ENCODE peak calls at places on chromosomes 16 and 17, in five cellular contexts. One of them, this sample, is unnamed.

GRCh38 chr16:22022151-22022550 is 14.2 kb downstream of the MOSMO start:
- DNase-seq in CD8-positive, alpha-beta T cell: no peak
- DNase-seq in neural crest cell: no peak
- DNase-seq in NB4: no peak
- DNase-seq in omental fat pad: no peak
- DNase-seq in this sample: no peak

GRCh38 chr17:28747046-28747691 is 3.4 kb downstream of the TRAF4 start:
- DNase-seq in CD8-positive, alpha-beta T cell: no peak
- DNase-seq in neural crest cell: no peak
- DNase-seq in NB4: no peak
- DNase-seq in omental fat pad: no peak
- DNase-seq in this sample: no peak

GRCh38 chr16:10122546-10122945 is 59.7 kb downstream of the GRIN2A start:
- DNase-seq in CD8-positive, alpha-beta T cell: no peak
- DNase-seq in neural crest cell: peak; percentile 6
- DNase-seq in NB4: peak; percentile 18
- DNase-seq in omental fat pad: no peak
- DNase-seq in this sample: no peak

GRCh38 chr17:9676742-9677387 is 31.5 kb downstream of the USP43 start:
- DNase-seq in CD8-positive, alpha-beta T cell: no peak
- DNase-seq in neural crest cell: no peak
- DNase-seq in NB4: no peak
- DNase-seq in omental fat pad: no peak
- DNase-seq in this sample: no peak

GRCh38 chr16:84175351-84176081 is 11.3 kb downstream of the TAF1C start:
- DNase-seq in CD8-positive, alpha-beta T cell: peak; percentile 61
- DNase-seq in neural crest cell: peak; percentile 70
- DNase-seq in NB4: peak; percentile 77
- DNase-seq in omental fat pad: peak; percentile 44
- DNase-seq in this sample: no peak

GRCh38 chr17:82317394-82318168 is at the start of gene CD7:
- DNase-seq in CD8-positive, alpha-beta T cell: peak; percentile 87
- DNase-seq in neural crest cell: no peak
- DNase-seq in NB4: no peak
- DNase-seq in omental fat pad: no peak
- DNase-seq in this sample: no peak

GRCh38 chr17:77312786-77313599 is 172.2 kb downstream of the SEC14L1 start:
- DNase-seq in CD8-positive, alpha-beta T cell: no peak
- DNase-seq in neural crest cell: no peak
- DNase-seq in NB4: no peak
- DNase-seq in omental fat pad: no peak
- DNase-seq in this sample: no peak

GRCh38 chr16:22641030-22641671 is 130.5 kb downstream of the NPIPB5 start:
- DNase-seq in CD8-positive, alpha-beta T cell: no peak
- DNase-seq in neural crest cell: no peak
- DNase-seq in NB4: peak; percentile 56
- DNase-seq in omental fat pad: no peak
- DNase-seq in this sample: no peak

GRCh38 chr17:7215652-7216139 is 3.9 kb downstream of the DLG4 start:
- DNase-seq in CD8-positive, alpha-beta T cell: peak; percentile 32
- DNase-seq in neural crest cell: no peak
- DNase-seq in NB4: peak; percentile 65
- DNase-seq in omental fat pad: no peak
- DNase-seq in this sample: no peak

GRCh38 chr16:68737046-68737729 is at the start of gene CDH1:
- DNase-seq in CD8-positive, alpha-beta T cell: peak; percentile 35
- DNase-seq in neural crest cell: no peak
- DNase-seq in NB4: no peak
- DNase-seq in omental fat pad: no peak
- DNase-seq in this sample: peak; percentile 86

GRCh38 chr17:65265276-65265675 is 128.1 kb downstream of the RGS9 start:
- DNase-seq in CD8-positive, alpha-beta T cell: no peak
- DNase-seq in neural crest cell: no peak
- DNase-seq in NB4: no peak
- DNase-seq in omental fat pad: no peak
- DNase-seq in this sample: no peak

GRCh38 chr16:47377156-47377555 is 83.7 kb downstream of the ITFG1 start:
- DNase-seq in CD8-positive, alpha-beta T cell: no peak
- DNase-seq in neural crest cell: no peak
- DNase-seq in NB4: no peak
- DNase-seq in omental fat pad: no peak
- DNase-seq in this sample: no peak

GRCh38 chr17:82324566-82325285 is 7.3 kb upstream of the CD7 start:
- DNase-seq in CD8-positive, alpha-beta T cell: no peak
- DNase-seq in neural crest cell: no peak
- DNase-seq in NB4: no peak
- DNase-seq in omental fat pad: no peak
- DNase-seq in this sample: no peak

GRCh38 chr16:74695450-74696422 is 4.9 kb downstream of the MLKL start:
- DNase-seq in CD8-positive, alpha-beta T cell: peak; percentile 67
- DNase-seq in neural crest cell: peak; percentile 59
- DNase-seq in NB4: peak; percentile 82
- DNase-seq in omental fat pad: peak; percentile 82
- DNase-seq in this sample: no peak

GRCh38 chr17:43908111-43908721 is 880 bp upstream of the MPP2 start:
- DNase-seq in CD8-positive, alpha-beta T cell: peak; percentile 61
- DNase-seq in neural crest cell: peak; percentile 59
- DNase-seq in NB4: peak; percentile 68
- DNase-seq in omental fat pad: peak; percentile 49
- DNase-seq in this sample: no peak

GRCh38 chr17:69637399-69638165 is 223.1 kb downstream of the MAP2K6 start:
- DNase-seq in CD8-positive, alpha-beta T cell: no peak
- DNase-seq in neural crest cell: no peak
- DNase-seq in NB4: no peak
- DNase-seq in omental fat pad: no peak
- DNase-seq in this sample: no peak

GRCh38 chr17:14986127-14986526 is 279.0 kb downstream of the PMP22 start:
- DNase-seq in CD8-positive, alpha-beta T cell: no peak
- DNase-seq in neural crest cell: no peak
- DNase-seq in NB4: no peak
- DNase-seq in omental fat pad: no peak
- DNase-seq in this sample: no peak

GRCh38 chr17:81733507-81734404 is 21.7 kb downstream of the SLC25A10 start:
- DNase-seq in CD8-positive, alpha-beta T cell: no peak
- DNase-seq in neural crest cell: peak; percentile 83
- DNase-seq in NB4: peak; percentile 80
- DNase-seq in omental fat pad: peak; percentile 49
- DNase-seq in this sample: peak; percentile 85

DNA sequence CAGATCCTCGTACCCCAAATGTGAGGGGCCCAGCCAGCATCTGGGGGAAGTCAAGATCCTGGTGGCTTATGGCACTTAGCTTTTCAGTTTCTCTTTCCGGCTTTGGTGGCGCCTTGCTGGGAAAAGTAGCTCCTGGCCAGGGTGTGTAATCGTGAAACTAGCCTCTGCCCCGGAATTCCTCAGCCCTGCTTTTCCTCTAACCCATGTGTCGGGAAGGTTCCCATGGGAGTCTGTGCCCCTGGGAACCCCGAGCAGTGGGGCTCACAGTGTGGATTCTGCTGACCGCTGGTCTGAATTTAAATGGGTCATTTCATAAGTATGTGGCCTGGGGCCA is 3.3 kb upstream of the SOCS1 start:
- DNase-seq in CD8-positive, alpha-beta T cell: no peak
- DNase-seq in neural crest cell: no peak
- DNase-seq in NB4: no peak
- DNase-seq in omental fat pad: no peak
- DNase-seq in this sample: no peak
- TF ChIP-seq CTCF in CD8-positive, alpha-beta T cell: no peak
- TF ChIP-seq CTCF in neural crest cell: no peak
- TF ChIP-seq CTCF in NB4: no peak
- TF ChIP-seq CTCF in omental fat pad: no peak
- TF ChIP-seq CTCF in this sample: no peak

GRCh38 chr17:58205936-58206335 is 13.1 kb downstream of the MKS1 start:
- DNase-seq in CD8-positive, alpha-beta T cell: no peak
- DNase-seq in neural crest cell: no peak
- DNase-seq in NB4: no peak
- DNase-seq in omental fat pad: no peak
- DNase-seq in this sample: no peak

GRCh38 chr17:58208344-58208743 is 10.7 kb downstream of the MKS1 start:
- DNase-seq in CD8-positive, alpha-beta T cell: no peak
- DNase-seq in neural crest cell: no peak
- DNase-seq in NB4: no peak
- DNase-seq in omental fat pad: no peak
- DNase-seq in this sample: no peak

GRCh38 chr17:58215685-58216084 is 3.4 kb downstream of the MKS1 start:
- DNase-seq in CD8-positive, alpha-beta T cell: no peak
- DNase-seq in neural crest cell: no peak
- DNase-seq in NB4: no peak
- DNase-seq in omental fat pad: no peak
- DNase-seq in this sample: no peak

GRCh38 chr17:58207451-58207850 is 11.6 kb downstream of the MKS1 start:
- DNase-seq in CD8-positive, alpha-beta T cell: no peak
- DNase-seq in neural crest cell: no peak
- DNase-seq in NB4: no peak
- DNase-seq in omental fat pad: no peak
- DNase-seq in this sample: no peak

DNA sequence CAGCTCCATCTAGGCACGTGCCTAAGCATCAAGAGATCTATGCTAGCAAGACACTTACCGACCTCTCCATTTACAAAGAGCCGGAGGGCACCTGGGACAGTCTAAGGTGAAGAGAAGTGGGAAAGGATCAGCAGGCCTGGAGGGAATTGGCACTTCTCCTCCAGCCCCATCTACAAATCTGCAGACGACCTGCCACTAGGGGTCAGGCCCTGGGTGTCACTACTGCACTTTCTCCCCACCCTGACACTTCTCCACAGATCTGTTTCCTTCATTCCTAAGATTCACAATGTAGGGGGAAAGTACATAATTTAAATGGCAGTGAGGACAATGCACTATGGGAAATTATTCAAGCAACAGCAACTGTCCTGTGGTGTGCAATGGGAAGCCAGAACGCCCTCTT is 8.1 kb downstream of the MKS1 start:
- DNase-seq in CD8-positive, alpha-beta T cell: no peak
- DNase-seq in neural crest cell: no peak
- DNase-seq in NB4: peak; percentile 39
- DNase-seq in omental fat pad: no peak
- DNase-seq in this sample: no peak
- TF ChIP-seq CTCF in CD8-positive, alpha-beta T cell: no peak
- TF ChIP-seq CTCF in neural crest cell: no peak
- TF ChIP-seq CTCF in NB4: peak; percentile 42
- TF ChIP-seq CTCF in omental fat pad: no peak
- TF ChIP-seq CTCF in this sample: no peak

GRCh38 chr17:45824901-45825492 is 19.7 kb upstream of the SPPL2C start:
- DNase-seq in CD8-positive, alpha-beta T cell: no peak
- DNase-seq in neural crest cell: no peak
- DNase-seq in NB4: no peak
- DNase-seq in omental fat pad: no peak
- DNase-seq in this sample: no peak

GRCh38 chr17:45826919-45827628 is 17.6 kb upstream of the SPPL2C start:
- DNase-seq in CD8-positive, alpha-beta T cell: no peak
- DNase-seq in neural crest cell: no peak
- DNase-seq in NB4: no peak
- DNase-seq in omental fat pad: no peak
- DNase-seq in this sample: no peak

GRCh38 chr17:45825792-45826191 is 18.9 kb upstream of the SPPL2C start:
- DNase-seq in CD8-positive, alpha-beta T cell: no peak
- DNase-seq in neural crest cell: no peak
- DNase-seq in NB4: no peak
- DNase-seq in omental fat pad: no peak
- DNase-seq in this sample: no peak

GRCh38 chr17:45824475-45824874 is 20.2 kb upstream of the SPPL2C start:
- DNase-seq in CD8-positive, alpha-beta T cell: no peak
- DNase-seq in neural crest cell: no peak
- DNase-seq in NB4: no peak
- DNase-seq in omental fat pad: no peak
- DNase-seq in this sample: no peak

GRCh38 chr17:45828171-45829133 is 16.2 kb upstream of the SPPL2C start:
- DNase-seq in CD8-positive, alpha-beta T cell: no peak
- DNase-seq in neural crest cell: no peak
- DNase-seq in NB4: peak; percentile 31
- DNase-seq in omental fat pad: no peak
- DNase-seq in this sample: no peak
- TF ChIP-seq CTCF in CD8-positive, alpha-beta T cell: no peak
- TF ChIP-seq CTCF in neural crest cell: no peak
- TF ChIP-seq CTCF in NB4: no peak
- TF ChIP-seq CTCF in omental fat pad: no peak
- TF ChIP-seq CTCF in this sample: no peak

GRCh38 chr16:58413359-58413758 is 21.1 kb downstream of the GINS3 start:
- DNase-seq in CD8-positive, alpha-beta T cell: no peak
- DNase-seq in neural crest cell: no peak
- DNase-seq in NB4: peak; percentile 42
- DNase-seq in omental fat pad: no peak
- DNase-seq in this sample: no peak
- TF ChIP-seq CTCF in CD8-positive, alpha-beta T cell: no peak
- TF ChIP-seq CTCF in neural crest cell: no peak
- TF ChIP-seq CTCF in NB4: no peak
- TF ChIP-seq CTCF in omental fat pad: no peak
- TF ChIP-seq CTCF in this sample: no peak

GRCh38 chr17:75263051-75263450 is 1.4 kb downstream of the MRPS7 start:
- DNase-seq in CD8-positive, alpha-beta T cell: no peak
- DNase-seq in neural crest cell: no peak
- DNase-seq in NB4: peak; percentile 43
- DNase-seq in omental fat pad: no peak
- DNase-seq in this sample: no peak
- TF ChIP-seq CTCF in CD8-positive, alpha-beta T cell: no peak
- TF ChIP-seq CTCF in neural crest cell: no peak
- TF ChIP-seq CTCF in NB4: no peak
- TF ChIP-seq CTCF in omental fat pad: no peak
- TF ChIP-seq CTCF in this sample: no peak

DNA sequence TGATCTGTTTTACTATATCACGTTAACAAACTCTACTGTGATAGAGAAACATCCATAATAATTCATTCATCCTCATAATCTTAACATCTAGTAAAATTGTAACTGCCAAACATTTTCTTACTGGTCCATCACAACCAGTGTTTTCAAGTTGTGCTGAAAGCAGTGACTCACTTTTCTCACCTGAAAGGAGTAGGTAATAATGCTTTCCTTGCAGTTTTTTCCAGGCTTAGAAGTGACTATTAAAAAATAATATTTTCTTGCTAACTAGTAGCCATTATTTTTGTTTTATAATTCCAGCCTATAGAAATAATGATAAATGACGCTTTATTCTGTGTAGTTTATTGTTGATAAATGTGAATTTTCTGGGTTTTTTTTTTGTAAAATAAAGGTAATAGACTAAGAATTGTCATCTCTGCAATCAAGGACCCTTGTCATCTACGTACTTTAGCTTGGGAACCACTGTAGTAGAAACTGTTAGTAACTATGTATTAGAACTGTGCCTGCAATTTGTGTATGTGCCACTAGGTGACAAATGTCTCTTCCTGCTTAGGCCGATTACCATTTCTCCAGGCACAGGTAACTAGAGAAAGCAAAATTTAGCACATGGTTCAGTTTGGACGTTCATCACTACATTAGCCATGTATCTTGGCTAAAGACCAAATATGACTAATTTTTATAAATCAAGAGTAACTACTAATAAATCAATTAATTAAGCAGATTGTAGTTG is 409.4 kb upstream of the ERCC4 start:
- DNase-seq in CD8-positive, alpha-beta T cell: no peak
- DNase-seq in neural crest cell: no peak
- DNase-seq in NB4: peak; percentile 7
- DNase-seq in omental fat pad: no peak
- DNase-seq in this sample: no peak
- TF ChIP-seq CTCF in CD8-positive, alpha-beta T cell: no peak
- TF ChIP-seq CTCF in neural crest cell: peak; percentile 49
- TF ChIP-seq CTCF in NB4: peak; percentile 36
- TF ChIP-seq CTCF in omental fat pad: no peak
- TF ChIP-seq CTCF in this sample: peak; percentile 71

This sample was measured in type B pancreatic cell.